ENCODE peak calls at places on chromosome 14, in eight cellular contexts. One of them, this sample, is unnamed. For H3K4me1, the result is how much of the 10 kb centered on the place peaks cover.

GRCh38 chr14:87797001-87797400 is 196.0 kb downstream of the GALC start:
- DNase-seq in PC-3: no peak
- DNase-seq in IMR-90: no peak
- DNase-seq in trophoblast cell: no peak
- DNase-seq in neuronal stem cell: no peak
- DNase-seq in keratinocyte: no peak
- DNase-seq in mesendoderm: peak
- DNase-seq in mesenchymal stem cell: no peak
- DNase-seq in this sample: no peak

GRCh38 chr14:43651185-43651787 is 855.8 kb downstream of the FSCB start:
- DNase-seq in PC-3: no peak
- DNase-seq in IMR-90: no peak
- DNase-seq in trophoblast cell: no peak
- DNase-seq in neuronal stem cell: no peak
- DNase-seq in keratinocyte: no peak
- DNase-seq in mesendoderm: no peak
- DNase-seq in mesenchymal stem cell: no peak
- DNase-seq in this sample: no peak

GRCh38 chr14:98867146-98867545 is 404.9 kb downstream of the BCL11B start:
- DNase-seq in PC-3: no peak
- DNase-seq in IMR-90: no peak
- DNase-seq in trophoblast cell: no peak
- DNase-seq in neuronal stem cell: no peak
- DNase-seq in keratinocyte: no peak
- DNase-seq in mesendoderm: no peak
- DNase-seq in mesenchymal stem cell: no peak
- DNase-seq in this sample: no peak

GRCh38 chr14:72737560-72737943 is 156.3 kb downstream of the DPF3 start:
- DNase-seq in PC-3: no peak
- DNase-seq in IMR-90: no peak
- DNase-seq in trophoblast cell: no peak
- DNase-seq in neuronal stem cell: no peak
- DNase-seq in keratinocyte: no peak
- DNase-seq in mesendoderm: no peak
- DNase-seq in mesenchymal stem cell: no peak
- DNase-seq in this sample: no peak

GRCh38 chr14:93083898-93084297 is 31.8 kb downstream of the ITPK1 start:
- DNase-seq in PC-3: no peak
- DNase-seq in IMR-90: no peak
- DNase-seq in trophoblast cell: no peak
- DNase-seq in neuronal stem cell: no peak
- DNase-seq in keratinocyte: no peak
- DNase-seq in mesendoderm: no peak
- DNase-seq in mesenchymal stem cell: no peak
- DNase-seq in this sample: no peak

GRCh38 chr14:77892381-77892871 is 92.5 kb downstream of the ADCK1 start:
- DNase-seq in PC-3: peak
- DNase-seq in IMR-90: peak
- DNase-seq in trophoblast cell: no peak
- DNase-seq in neuronal stem cell: no peak
- DNase-seq in keratinocyte: no peak
- DNase-seq in mesendoderm: no peak
- DNase-seq in mesenchymal stem cell: peak
- DNase-seq in this sample: no peak

GRCh38 chr14:103372552-103373304 is 12.5 kb upstream of the MARK3 start:
- DNase-seq in PC-3: peak
- DNase-seq in IMR-90: peak
- DNase-seq in trophoblast cell: peak
- DNase-seq in neuronal stem cell: no peak
- DNase-seq in keratinocyte: peak
- DNase-seq in mesendoderm: peak
- DNase-seq in mesenchymal stem cell: peak
- DNase-seq in this sample: no peak

GRCh38 chr14:61222388-61222787 is 58.8 kb downstream of the TMEM30B start:
- DNase-seq in PC-3: no peak
- DNase-seq in IMR-90: no peak
- DNase-seq in trophoblast cell: no peak
- DNase-seq in neuronal stem cell: no peak
- DNase-seq in keratinocyte: no peak
- DNase-seq in mesendoderm: no peak
- DNase-seq in mesenchymal stem cell: no peak
- DNase-seq in this sample: no peak

GRCh38 chr14:61103541-61104339 is 122.7 kb downstream of the SLC38A6 start:
- DNase-seq in PC-3: peak
- DNase-seq in IMR-90: peak
- DNase-seq in trophoblast cell: peak
- DNase-seq in neuronal stem cell: no peak
- DNase-seq in keratinocyte: peak
- DNase-seq in mesendoderm: peak
- DNase-seq in mesenchymal stem cell: peak
- DNase-seq in this sample: peak

GRCh38 chr14:61322799-61323290 is 1.5 kb downstream of the PRKCH start:
- DNase-seq in PC-3: peak
- DNase-seq in IMR-90: peak
- DNase-seq in trophoblast cell: peak
- DNase-seq in neuronal stem cell: no peak
- DNase-seq in keratinocyte: peak
- DNase-seq in mesendoderm: no peak
- DNase-seq in mesenchymal stem cell: no peak
- DNase-seq in this sample: no peak

GRCh38 chr14:21267886-21268611 is 1.2 kb downstream of the HNRNPC start:
- DNase-seq in PC-3: peak
- DNase-seq in IMR-90: peak
- DNase-seq in trophoblast cell: peak
- DNase-seq in neuronal stem cell: no peak
- DNase-seq in keratinocyte: no peak
- DNase-seq in mesendoderm: no peak
- DNase-seq in mesenchymal stem cell: peak
- DNase-seq in this sample: no peak

GRCh38 chr14:26191666-26192065 is 406.2 kb downstream of the NOVA1 start:
- DNase-seq in PC-3: no peak
- DNase-seq in IMR-90: no peak
- DNase-seq in trophoblast cell: no peak
- DNase-seq in neuronal stem cell: no peak
- DNase-seq in keratinocyte: no peak
- DNase-seq in mesendoderm: peak
- DNase-seq in mesenchymal stem cell: peak
- DNase-seq in this sample: no peak

GRCh38 chr14:60339571-60339970 is 90.5 kb downstream of the PPM1A start:
- DNase-seq in PC-3: peak
- DNase-seq in IMR-90: no peak
- DNase-seq in trophoblast cell: no peak
- DNase-seq in neuronal stem cell: no peak
- DNase-seq in keratinocyte: no peak
- DNase-seq in mesendoderm: no peak
- DNase-seq in mesenchymal stem cell: no peak
- DNase-seq in this sample: no peak

DNA sequence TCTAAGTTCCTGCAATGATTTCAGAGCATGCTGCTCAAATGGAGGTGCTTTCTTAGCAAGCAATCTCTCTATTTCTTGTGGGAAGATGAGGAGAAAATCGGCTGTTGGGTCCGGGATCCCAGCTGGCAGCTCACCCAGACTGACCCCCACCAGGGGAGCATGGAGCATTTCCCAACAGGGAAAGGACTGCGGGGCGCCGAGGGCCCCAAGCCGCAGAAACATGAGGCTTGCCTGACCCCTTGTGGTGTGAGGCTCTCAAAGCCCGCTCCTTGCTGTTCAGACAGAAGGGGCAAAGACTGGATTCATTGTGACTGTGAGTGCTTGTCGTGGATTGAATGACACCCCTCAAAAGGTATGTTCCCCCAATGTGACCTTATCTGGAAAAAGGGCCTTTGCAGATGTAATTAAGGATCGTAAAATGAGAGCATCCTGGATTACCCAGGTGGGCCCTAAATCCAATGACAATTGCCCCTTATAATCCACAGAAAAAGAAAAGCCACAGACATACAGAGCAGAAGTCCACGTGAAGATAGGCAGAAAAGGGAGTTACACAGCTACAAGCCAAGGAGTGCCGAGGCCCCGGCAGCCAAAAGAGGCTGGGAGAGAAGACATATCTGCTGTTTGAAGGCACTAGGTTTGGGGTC is 116.3 kb upstream of the VASH1 start:
- DNase-seq in PC-3: peak
- DNase-seq in IMR-90: peak
- DNase-seq in trophoblast cell: peak
- DNase-seq in neuronal stem cell: peak
- DNase-seq in keratinocyte: no peak
- DNase-seq in mesendoderm: peak
- DNase-seq in mesenchymal stem cell: peak
- DNase-seq in this sample: no peak
- H3K4me3 ChIP-seq in PC-3: no peak
- H3K4me3 ChIP-seq in IMR-90: no peak
- H3K4me3 ChIP-seq in trophoblast cell: no peak
- H3K4me3 ChIP-seq in neuronal stem cell: no peak
- H3K4me3 ChIP-seq in keratinocyte: no peak
- H3K4me3 ChIP-seq in mesendoderm: no peak
- H3K4me3 ChIP-seq in mesenchymal stem cell: no peak
- H3K4me3 ChIP-seq in this sample: no peak

DNA sequence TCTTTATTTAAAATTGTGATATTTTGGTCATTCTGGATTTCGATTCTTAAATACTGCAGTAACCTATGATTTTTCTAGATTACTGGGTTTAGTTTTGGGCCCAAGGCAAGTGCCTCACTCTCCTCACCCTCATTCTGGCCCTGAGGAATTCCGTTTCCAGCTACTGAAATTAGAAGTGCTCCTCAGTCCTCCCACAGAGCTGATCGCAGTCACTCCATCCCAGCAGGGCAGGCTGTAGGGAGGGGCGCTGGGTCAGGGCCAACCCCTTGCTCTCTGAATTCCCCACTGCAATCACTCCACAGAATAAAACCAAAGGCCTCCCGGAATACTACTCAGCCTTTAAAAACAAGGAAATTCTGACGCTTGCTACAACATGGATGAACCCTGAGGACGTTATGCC is 66.5 kb upstream of the DIO3 start:
- DNase-seq in PC-3: no peak
- DNase-seq in IMR-90: no peak
- DNase-seq in trophoblast cell: no peak
- DNase-seq in neuronal stem cell: no peak
- DNase-seq in keratinocyte: no peak
- DNase-seq in mesendoderm: no peak
- DNase-seq in mesenchymal stem cell: no peak
- DNase-seq in this sample: no peak
- H3K4me1 ChIP-seq in PC-3: under half
- H3K4me1 ChIP-seq in IMR-90: under half
- H3K4me1 ChIP-seq in trophoblast cell: under half
- H3K4me1 ChIP-seq in neuronal stem cell: under half
- H3K4me1 ChIP-seq in keratinocyte: under half
- H3K4me1 ChIP-seq in mesendoderm: under half
- H3K4me1 ChIP-seq in mesenchymal stem cell: under half
- H3K4me1 ChIP-seq in this sample: under half

GRCh38 chr14:105883066-105884005 is 357.0 kb downstream of the TMEM121 start:
- DNase-seq in PC-3: no peak
- DNase-seq in IMR-90: no peak
- DNase-seq in trophoblast cell: no peak
- DNase-seq in neuronal stem cell: no peak
- DNase-seq in keratinocyte: no peak
- DNase-seq in mesendoderm: no peak
- DNase-seq in mesenchymal stem cell: no peak
- DNase-seq in this sample: peak
- H3K9ac ChIP-seq in PC-3: no peak
- H3K9ac ChIP-seq in IMR-90: no peak
- H3K9ac ChIP-seq in trophoblast cell: no peak
- H3K9ac ChIP-seq in neuronal stem cell: peak
- H3K9ac ChIP-seq in keratinocyte: no peak
- H3K9ac ChIP-seq in mesendoderm: no peak
- H3K9ac ChIP-seq in mesenchymal stem cell: no peak
- H3K9ac ChIP-seq in this sample: no peak

GRCh38 chr14:104802120-104802912 is 1.4 kb downstream of the ZBTB42 start:
- DNase-seq in PC-3: no peak
- DNase-seq in IMR-90: no peak
- DNase-seq in trophoblast cell: no peak
- DNase-seq in neuronal stem cell: no peak
- DNase-seq in keratinocyte: no peak
- DNase-seq in mesendoderm: no peak
- DNase-seq in mesenchymal stem cell: no peak
- DNase-seq in this sample: no peak
- H3K4me3 ChIP-seq in PC-3: peak
- H3K4me3 ChIP-seq in IMR-90: no peak
- H3K4me3 ChIP-seq in trophoblast cell: no peak
- H3K4me3 ChIP-seq in neuronal stem cell: no peak
- H3K4me3 ChIP-seq in keratinocyte: no peak
- H3K4me3 ChIP-seq in mesendoderm: no peak
- H3K4me3 ChIP-seq in mesenchymal stem cell: no peak
- H3K4me3 ChIP-seq in this sample: no peak

GRCh38 chr14:100104523-100105300 is 39.5 kb downstream of the EVL start:
- DNase-seq in PC-3: peak
- DNase-seq in IMR-90: peak
- DNase-seq in trophoblast cell: peak
- DNase-seq in neuronal stem cell: no peak
- DNase-seq in keratinocyte: no peak
- DNase-seq in mesendoderm: peak
- DNase-seq in mesenchymal stem cell: no peak
- DNase-seq in this sample: peak

GRCh38 chr14:100100032-100100405 is 34.8 kb downstream of the EVL start:
- DNase-seq in PC-3: no peak
- DNase-seq in IMR-90: no peak
- DNase-seq in trophoblast cell: peak
- DNase-seq in neuronal stem cell: no peak
- DNase-seq in keratinocyte: no peak
- DNase-seq in mesendoderm: no peak
- DNase-seq in mesenchymal stem cell: no peak
- DNase-seq in this sample: peak

GRCh38 chr14:100103261-100104005 is 38.2 kb downstream of the EVL start:
- DNase-seq in PC-3: no peak
- DNase-seq in IMR-90: peak
- DNase-seq in trophoblast cell: no peak
- DNase-seq in neuronal stem cell: no peak
- DNase-seq in keratinocyte: no peak
- DNase-seq in mesendoderm: no peak
- DNase-seq in mesenchymal stem cell: no peak
- DNase-seq in this sample: peak

GRCh38 chr14:100104006-100104352 is 38.8 kb downstream of the EVL start:
- DNase-seq in PC-3: no peak
- DNase-seq in IMR-90: no peak
- DNase-seq in trophoblast cell: no peak
- DNase-seq in neuronal stem cell: no peak
- DNase-seq in keratinocyte: no peak
- DNase-seq in mesendoderm: no peak
- DNase-seq in mesenchymal stem cell: no peak
- DNase-seq in this sample: no peak

GRCh38 chr14:100102156-100102785 is 37.0 kb downstream of the EVL start:
- DNase-seq in PC-3: no peak
- DNase-seq in IMR-90: no peak
- DNase-seq in trophoblast cell: peak
- DNase-seq in neuronal stem cell: no peak
- DNase-seq in keratinocyte: no peak
- DNase-seq in mesendoderm: peak
- DNase-seq in mesenchymal stem cell: no peak
- DNase-seq in this sample: no peak
- H3K4me1 ChIP-seq in PC-3: under half
- H3K4me1 ChIP-seq in IMR-90: under half
- H3K4me1 ChIP-seq in trophoblast cell: under half
- H3K4me1 ChIP-seq in neuronal stem cell: under half
- H3K4me1 ChIP-seq in keratinocyte: under half
- H3K4me1 ChIP-seq in mesendoderm: under half
- H3K4me1 ChIP-seq in mesenchymal stem cell: under half
- H3K4me1 ChIP-seq in this sample: under half

This sample was measured in kidney.